ENCODE peak calls at places on chromosomes 11 and 22, in nine cellular contexts. E is stimulated activated CD4-positive, alpha-beta T cell treated with anti-CD3 and anti-CD28 coated beads, Interleukin-4, amount 100 ng/mL, for 24 hours; B is CD8-positive, alpha-beta memory T cell; U is HT1080; L is HT-29; C is iris pigment epithelial cell; H is T-helper 9 cell; M is body of pancreas; T is LNCaP clone FGC. W is an unnamed sample.

GRCh38 chr22:44406581-44407403 is 91.2 kb downstream of the RTL6 start:
- DNase-seq in E (no peak), B (peak), U (no peak), L (no peak), C (peak), H (no peak), M (no peak), T (no peak), W (no peak)

GRCh38 chr11:85132839-85133238 is 494.3 kb downstream of the DLG2 start:
- DNase-seq in E (no peak), B (no peak), U (no peak), L (no peak), C (peak), H (no peak), M (no peak), T (no peak), W (no peak)

GRCh38 chr11:73156114-73156513 is 14.0 kb upstream of the FCHSD2 start:
- DNase-seq in E (no peak), B (no peak), U (no peak), L (no peak), C (no peak), H (no peak), M (no peak), T (no peak), W (no peak)

GRCh38 chr11:113796663-113797259 is 17.2 kb downstream of the CLDN25 start:
- DNase-seq in E (peak), B (no peak), U (peak), L (peak), C (peak), H (no peak), M (peak), T (peak), W (peak)

GRCh38 chr22:43723816-43724215 is 88.3 kb downstream of the EFCAB6 start:
- DNase-seq in E (no peak), B (no peak), U (peak), L (no peak), C (no peak), H (no peak), M (no peak), T (no peak), W (no peak)

GRCh38 chr11:47071871-47072270 is 104.8 kb downstream of the ARFGAP2 start:
- DNase-seq in E (no peak), B (no peak), U (no peak), L (no peak), C (peak), H (no peak), M (no peak), T (no peak), W (no peak)

GRCh38 chr22:49010086-49010863 is 817.4 kb downstream of the BRD1 start:
- DNase-seq in E (no peak), B (no peak), U (no peak), L (no peak), C (no peak), H (no peak), M (no peak), T (no peak), W (no peak)

GRCh38 chr11:112418438-112418837 is 157.8 kb upstream of the PLET1 start:
- DNase-seq in E (no peak), B (no peak), U (no peak), L (no peak), C (no peak), H (no peak), M (no peak), T (no peak), W (no peak)

GRCh38 chr22:36365020-36365411 is 22.8 kb downstream of the MYH9 start:
- DNase-seq in E (peak), B (peak), U (peak), L (no peak), C (peak), H (peak), M (peak), T (no peak), W (no peak)